ENCODE peak calls at places on chromosomes 11 and 22, in six cellular contexts. One of them, this sample, is unnamed.

GRCh38 chr11:33538726-33539125 is 161.9 kb downstream of the C11orf91 start:
- DNase-seq in Panc1: no peak
- DNase-seq in epithelial cell of esophagus: no peak
- DNase-seq in ovary: no peak
- DNase-seq in fibroblast of lung: no peak
- DNase-seq in fibroblast of the aortic adventitia: no peak
- DNase-seq in this sample: no peak

GRCh38 chr11:119108151-119108856 is 1.2 kb downstream of the C2CD2L start:
- DNase-seq in fibroblast of lung: no peak
- DNase-seq in Panc1: no peak
- DNase-seq in fibroblast of the aortic adventitia: peak; percentile 35
- DNase-seq in ovary: no peak
- DNase-seq in epithelial cell of esophagus: peak; percentile 81
- DNase-seq in this sample: no peak

GRCh38 chr22:38110863-38111852 is 674 bp upstream of the BAIAP2L2 start:
- DNase-seq in fibroblast of the aortic adventitia: peak; percentile 46
- DNase-seq in fibroblast of lung: no peak
- DNase-seq in ovary: no peak
- DNase-seq in Panc1: no peak
- DNase-seq in epithelial cell of esophagus: peak; percentile 36
- DNase-seq in this sample: no peak

GRCh38 chr22:48039326-48039725 is 1276.9 kb downstream of the TBC1D22A start:
- DNase-seq in ovary: no peak
- DNase-seq in fibroblast of lung: no peak
- DNase-seq in fibroblast of the aortic adventitia: no peak
- DNase-seq in Panc1: no peak
- DNase-seq in epithelial cell of esophagus: no peak
- DNase-seq in this sample: no peak

GRCh38 chr11:78340530-78340929 is 77.1 kb downstream of the GAB2 start:
- DNase-seq in fibroblast of the aortic adventitia: no peak
- DNase-seq in epithelial cell of esophagus: no peak
- DNase-seq in Panc1: no peak
- DNase-seq in ovary: no peak
- DNase-seq in fibroblast of lung: no peak
- DNase-seq in this sample: no peak

GRCh38 chr22:20228055-20228938 is 39.8 kb downstream of the RTN4R start:
- DNase-seq in fibroblast of lung: no peak
- DNase-seq in epithelial cell of esophagus: no peak
- DNase-seq in ovary: no peak
- DNase-seq in fibroblast of the aortic adventitia: no peak
- DNase-seq in Panc1: no peak
- DNase-seq in this sample: no peak

GRCh38 chr11:119860561-119861094 is 131.6 kb upstream of the NECTIN1 start:
- DNase-seq in fibroblast of the aortic adventitia: no peak
- DNase-seq in epithelial cell of esophagus: peak; percentile 73
- DNase-seq in Panc1: no peak
- DNase-seq in ovary: no peak
- DNase-seq in fibroblast of lung: no peak
- DNase-seq in this sample: no peak

GRCh38 chr11:134469627-134470026 is 57.6 kb upstream of the B3GAT1 start:
- DNase-seq in ovary: no peak
- DNase-seq in Panc1: no peak
- DNase-seq in fibroblast of lung: no peak
- DNase-seq in fibroblast of the aortic adventitia: no peak
- DNase-seq in epithelial cell of esophagus: no peak
- DNase-seq in this sample: no peak

GRCh38 chr11:69088676-69089146 is 40.0 kb downstream of the TPCN2 start:
- DNase-seq in fibroblast of the aortic adventitia: peak; percentile 83
- DNase-seq in fibroblast of lung: peak; percentile 82
- DNase-seq in Panc1: peak; percentile 47
- DNase-seq in ovary: peak; percentile 84
- DNase-seq in epithelial cell of esophagus: peak; percentile 82
- DNase-seq in this sample: peak; percentile 55

GRCh38 chr11:4464216-4465159 is 15.4 kb downstream of the OR52K2 start:
- DNase-seq in fibroblast of the aortic adventitia: peak; percentile 1
- DNase-seq in ovary: no peak
- DNase-seq in fibroblast of lung: peak; percentile 48
- DNase-seq in Panc1: no peak
- DNase-seq in epithelial cell of esophagus: peak; percentile 88
- DNase-seq in this sample: peak; percentile 70

GRCh38 chr11:85941380-85941973 is 86.3 kb downstream of the CCDC83 start:
- DNase-seq in fibroblast of the aortic adventitia: peak; percentile 84
- DNase-seq in epithelial cell of esophagus: peak; percentile 71
- DNase-seq in Panc1: no peak
- DNase-seq in ovary: peak; percentile 70
- DNase-seq in fibroblast of lung: peak; percentile 80
- DNase-seq in this sample: no peak

GRCh38 chr11:97110376-97110775 is 720.6 kb downstream of the JRKL start:
- DNase-seq in fibroblast of lung: no peak
- DNase-seq in epithelial cell of esophagus: peak; percentile 44
- DNase-seq in ovary: no peak
- DNase-seq in fibroblast of the aortic adventitia: no peak
- DNase-seq in Panc1: no peak
- DNase-seq in this sample: no peak

GRCh38 chr22:18056802-18057474 is 20.9 kb upstream of the PEX26 start:
- DNase-seq in fibroblast of lung: no peak
- DNase-seq in Panc1: no peak
- DNase-seq in ovary: no peak
- DNase-seq in fibroblast of the aortic adventitia: no peak
- DNase-seq in epithelial cell of esophagus: peak; percentile 41
- DNase-seq in this sample: no peak

GRCh38 chr11:30451642-30452041 is 128.7 kb downstream of the ARL14EP start:
- DNase-seq in fibroblast of lung: no peak
- DNase-seq in fibroblast of the aortic adventitia: no peak
- DNase-seq in Panc1: no peak
- DNase-seq in epithelial cell of esophagus: no peak
- DNase-seq in ovary: no peak
- DNase-seq in this sample: no peak

DNA sequence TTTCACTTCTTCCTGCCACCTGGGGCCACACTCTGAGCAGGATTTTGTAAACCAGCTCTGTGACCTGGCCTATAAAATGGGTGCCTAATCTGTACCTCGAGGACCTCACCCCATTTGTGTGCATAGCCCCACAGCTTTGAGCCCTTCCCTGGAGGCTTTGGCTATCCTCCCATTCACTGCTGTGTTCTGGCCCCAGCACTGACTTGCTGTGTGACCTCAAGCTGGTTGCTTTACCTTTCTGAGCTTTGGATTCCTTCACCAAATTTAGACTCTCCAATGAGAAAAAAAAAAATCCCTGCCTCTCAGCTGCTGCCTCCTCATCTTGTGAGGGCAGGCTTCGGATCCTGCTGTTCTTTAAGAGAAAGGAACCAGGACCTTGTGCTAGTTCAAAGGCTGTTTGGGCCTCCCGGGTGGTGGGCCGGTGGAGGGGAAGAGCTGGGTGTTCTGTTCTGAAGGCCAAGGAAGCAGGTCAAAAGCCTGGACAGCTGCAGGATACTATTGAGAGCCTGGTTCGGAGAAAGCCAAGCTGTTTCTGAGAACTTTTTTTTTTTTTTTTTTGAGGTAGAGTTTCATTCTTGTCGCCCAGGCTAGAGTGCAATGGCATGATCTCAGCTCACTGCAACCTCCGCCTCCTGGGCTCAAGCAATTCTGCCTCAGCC is 1.1 kb upstream of the PYGM start:
- DNase-seq in epithelial cell of esophagus: no peak
- DNase-seq in fibroblast of lung: no peak
- DNase-seq in Panc1: no peak
- DNase-seq in fibroblast of the aortic adventitia: no peak
- DNase-seq in ovary: no peak
- DNase-seq in this sample: no peak
- H3K4me3 ChIP-seq in epithelial cell of esophagus: no peak overlapping the region
- H3K4me3 ChIP-seq in fibroblast of lung: no peak overlapping the region
- H3K4me3 ChIP-seq in Panc1: no peak overlapping the region
- H3K4me3 ChIP-seq in fibroblast of the aortic adventitia: no peak overlapping the region
- H3K4me3 ChIP-seq in ovary: no peak overlapping the region
- H3K4me3 ChIP-seq in this sample: no peak overlapping the region

DNA sequence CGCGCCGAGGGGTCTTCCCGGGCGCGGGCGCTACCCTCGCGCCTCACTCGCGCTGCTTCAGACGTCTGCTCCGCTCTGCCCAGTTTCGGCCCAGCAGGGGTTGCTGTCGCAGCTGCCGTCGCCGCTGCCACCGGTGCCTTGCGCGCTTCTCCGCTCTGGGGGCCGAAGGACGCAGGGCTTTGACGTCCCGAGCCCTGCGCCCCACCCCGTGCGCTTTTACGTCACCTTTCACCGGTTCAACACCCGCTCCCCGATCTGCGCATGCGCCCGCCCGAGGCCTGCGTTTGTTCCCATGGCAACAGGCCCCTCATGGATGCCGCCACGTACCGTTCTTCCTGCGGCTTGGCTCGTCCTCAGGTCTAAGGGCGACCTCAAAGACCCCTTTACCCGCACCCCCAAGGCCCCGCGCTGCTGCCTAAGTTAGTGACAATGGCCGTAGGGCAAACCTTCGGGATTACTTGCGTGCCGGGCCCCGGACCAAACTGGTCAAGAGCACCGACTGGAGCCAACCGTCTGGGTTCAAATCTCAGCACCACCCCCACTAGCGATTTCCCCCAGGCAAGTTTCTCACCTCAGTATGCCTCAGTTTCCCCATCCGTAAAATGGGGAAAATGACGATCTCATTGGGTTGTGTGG is 642 bp upstream of the CDK2AP2 start:
- DNase-seq in fibroblast of the aortic adventitia: peak; percentile 95
- DNase-seq in fibroblast of lung: peak; percentile 96
- DNase-seq in epithelial cell of esophagus: peak; percentile 95
- DNase-seq in Panc1: peak; percentile 81
- DNase-seq in ovary: peak; percentile 98
- DNase-seq in this sample: peak; percentile 77
- TF ChIP-seq CTCF in fibroblast of the aortic adventitia: no peak
- TF ChIP-seq CTCF in fibroblast of lung: no peak
- TF ChIP-seq CTCF in epithelial cell of esophagus: no peak
- TF ChIP-seq CTCF in Panc1: no peak
- TF ChIP-seq CTCF in ovary: peak; percentile 6
- TF ChIP-seq CTCF in this sample: no peak

GRCh38 chr11:12995211-12995610 is 13.9 kb upstream of the RASSF10 start:
- DNase-seq in Panc1: no peak
- DNase-seq in fibroblast of lung: peak; percentile 60
- DNase-seq in ovary: no peak
- DNase-seq in fibroblast of the aortic adventitia: peak; percentile 98
- DNase-seq in epithelial cell of esophagus: no peak
- DNase-seq in this sample: no peak

GRCh38 chr11:12993626-12994025 is 15.5 kb upstream of the RASSF10 start:
- DNase-seq in Panc1: no peak
- DNase-seq in ovary: no peak
- DNase-seq in epithelial cell of esophagus: peak; percentile 59
- DNase-seq in fibroblast of the aortic adventitia: no peak
- DNase-seq in fibroblast of lung: no peak
- DNase-seq in this sample: no peak

GRCh38 chr11:12994476-12994875 is 14.6 kb upstream of the RASSF10 start:
- DNase-seq in epithelial cell of esophagus: no peak
- DNase-seq in fibroblast of lung: no peak
- DNase-seq in ovary: no peak
- DNase-seq in fibroblast of the aortic adventitia: no peak
- DNase-seq in Panc1: no peak
- DNase-seq in this sample: no peak

GRCh38 chr11:12986194-12986898 is 22.8 kb upstream of the RASSF10 start:
- DNase-seq in Panc1: no peak
- DNase-seq in fibroblast of the aortic adventitia: no peak
- DNase-seq in fibroblast of lung: no peak
- DNase-seq in epithelial cell of esophagus: no peak
- DNase-seq in ovary: no peak
- DNase-seq in this sample: no peak

GRCh38 chr11:12989428-12990242 is 19.5 kb upstream of the RASSF10 start:
- DNase-seq in fibroblast of the aortic adventitia: no peak
- DNase-seq in epithelial cell of esophagus: peak; percentile 57
- DNase-seq in ovary: no peak
- DNase-seq in fibroblast of lung: no peak
- DNase-seq in Panc1: no peak
- DNase-seq in this sample: no peak
- H3K4me3 ChIP-seq in fibroblast of the aortic adventitia: no peak overlapping the region
- H3K4me3 ChIP-seq in epithelial cell of esophagus: peak overlapping the region; percentile 49
- H3K4me3 ChIP-seq in ovary: no peak overlapping the region
- H3K4me3 ChIP-seq in fibroblast of lung: no peak overlapping the region
- H3K4me3 ChIP-seq in Panc1: no peak overlapping the region
- H3K4me3 ChIP-seq in this sample: no peak overlapping the region

GRCh38 chr22:36999463-36999862 is 19.8 kb downstream of the TST start:
- DNase-seq in Panc1: no peak
- DNase-seq in epithelial cell of esophagus: peak; percentile 21
- DNase-seq in fibroblast of lung: peak; percentile 44
- DNase-seq in ovary: no peak
- DNase-seq in fibroblast of the aortic adventitia: no peak
- DNase-seq in this sample: no peak
- TF ChIP-seq CTCF in Panc1: no peak
- TF ChIP-seq CTCF in epithelial cell of esophagus: no peak
- TF ChIP-seq CTCF in fibroblast of lung: no peak
- TF ChIP-seq CTCF in ovary: no peak
- TF ChIP-seq CTCF in fibroblast of the aortic adventitia: no peak
- TF ChIP-seq CTCF in this sample: no peak

GRCh38 chr22:21842946-21843345 is 24.5 kb downstream of the MAPK1 start:
- DNase-seq in fibroblast of the aortic adventitia: no peak
- DNase-seq in epithelial cell of esophagus: no peak
- DNase-seq in ovary: no peak
- DNase-seq in fibroblast of lung: no peak
- DNase-seq in Panc1: no peak
- DNase-seq in this sample: no peak

GRCh38 chr22:21841422-21841821 is 26.0 kb downstream of the MAPK1 start:
- DNase-seq in ovary: no peak
- DNase-seq in epithelial cell of esophagus: no peak
- DNase-seq in Panc1: no peak
- DNase-seq in fibroblast of lung: no peak
- DNase-seq in fibroblast of the aortic adventitia: no peak
- DNase-seq in this sample: no peak

GRCh38 chr22:21837184-21837979 is 30.1 kb downstream of the MAPK1 start:
- DNase-seq in fibroblast of lung: peak; percentile 79
- DNase-seq in fibroblast of the aortic adventitia: peak; percentile 85
- DNase-seq in Panc1: no peak
- DNase-seq in epithelial cell of esophagus: peak; percentile 80
- DNase-seq in ovary: no peak
- DNase-seq in this sample: peak; percentile 69

GRCh38 chr22:21840236-21840823 is 27.1 kb downstream of the MAPK1 start:
- DNase-seq in fibroblast of the aortic adventitia: no peak
- DNase-seq in ovary: no peak
- DNase-seq in fibroblast of lung: no peak
- DNase-seq in Panc1: no peak
- DNase-seq in epithelial cell of esophagus: no peak
- DNase-seq in this sample: no peak

GRCh38 chr22:21839765-21840140 is 27.7 kb downstream of the MAPK1 start:
- DNase-seq in fibroblast of lung: no peak
- DNase-seq in fibroblast of the aortic adventitia: no peak
- DNase-seq in epithelial cell of esophagus: no peak
- DNase-seq in ovary: no peak
- DNase-seq in Panc1: no peak
- DNase-seq in this sample: no peak
- H3K4me3 ChIP-seq in fibroblast of lung: no peak overlapping the region
- H3K4me3 ChIP-seq in fibroblast of the aortic adventitia: no peak overlapping the region
- H3K4me3 ChIP-seq in epithelial cell of esophagus: no peak overlapping the region
- H3K4me3 ChIP-seq in ovary: no peak overlapping the region
- H3K4me3 ChIP-seq in Panc1: no peak overlapping the region
- H3K4me3 ChIP-seq in this sample: no peak overlapping the region

GRCh38 chr11:130979386-130979972 is 63.2 kb upstream of the SNX19 start:
- DNase-seq in ovary: no peak
- DNase-seq in epithelial cell of esophagus: peak; percentile 72
- DNase-seq in fibroblast of the aortic adventitia: peak; percentile 60
- DNase-seq in fibroblast of lung: peak; percentile 64
- DNase-seq in Panc1: no peak
- DNase-seq in this sample: no peak
- TF ChIP-seq CTCF in ovary: no peak
- TF ChIP-seq CTCF in epithelial cell of esophagus: peak; percentile 80
- TF ChIP-seq CTCF in fibroblast of the aortic adventitia: peak; percentile 66
- TF ChIP-seq CTCF in fibroblast of lung: peak; percentile 66
- TF ChIP-seq CTCF in Panc1: peak; percentile 70
- TF ChIP-seq CTCF in this sample: peak; percentile 61

GRCh38 chr11:117821431-117821830 is 3.1 kb downstream of the FXYD2 start:
- DNase-seq in fibroblast of the aortic adventitia: no peak
- DNase-seq in epithelial cell of esophagus: no peak
- DNase-seq in Panc1: no peak
- DNase-seq in fibroblast of lung: no peak
- DNase-seq in ovary: no peak
- DNase-seq in this sample: no peak
- H3K4me3 ChIP-seq in fibroblast of the aortic adventitia: no peak overlapping the region
- H3K4me3 ChIP-seq in epithelial cell of esophagus: no peak overlapping the region
- H3K4me3 ChIP-seq in Panc1: no peak overlapping the region
- H3K4me3 ChIP-seq in fibroblast of lung: no peak overlapping the region
- H3K4me3 ChIP-seq in ovary: no peak overlapping the region
- H3K4me3 ChIP-seq in this sample: no peak overlapping the region

This sample was measured in HFF-Myc.